ENCODE peak calls at places on chromosome 22, in eight cellular contexts. J is A172; A is tibial artery; I is omental fat pad; B is T-cell; P is HTR-8/SVneo; C is EH; H is activated naive CD4-positive, alpha-beta T cell. O is an unnamed sample.
A peak's percentile ranks its signal among the peaks of the same experiment; 100 is the strongest.

GRCh38 chr22:27380826-27381225 is 420.7 kb downstream of the MN1 start:
- DNase-seq in J (no peak), A (no peak), I (no peak), B (no peak), P (no peak), C (no peak), H (no peak), O (peak; percentile 23)

GRCh38 chr22:29109853-29110252 is 37.0 kb downstream of the KREMEN1 start:
- DNase-seq in J (peak; percentile 4), A (no peak), I (no peak), B (no peak), P (no peak), C (peak; percentile 54), H (no peak), O (no peak)

GRCh38 chr22:28505416-28506156 is 174.1 kb downstream of the TTC28 start:
- DNase-seq in J (no peak), A (no peak), I (no peak), B (no peak), P (no peak), C (no peak), H (no peak), O (no peak)

GRCh38 chr22:50314455-50315288 is 7.2 kb upstream of the PLXNB2 start:
- DNase-seq in J (no peak), A (peak; percentile 76), I (no peak), B (peak; percentile 60), P (no peak), C (no peak), H (no peak), O (no peak)

GRCh38 chr22:26681395-26681821 is 24.0 kb downstream of the MIAT start:
- DNase-seq in J (peak; percentile 54), A (peak; percentile 53), I (no peak), B (no peak), P (peak; percentile 43), C (peak; percentile 87), H (no peak), O (no peak)

GRCh38 chr22:28063656-28064055 is 144.6 kb upstream of the PITPNB start:
- DNase-seq in J (no peak), A (no peak), I (no peak), B (no peak), P (no peak), C (no peak), H (no peak), O (no peak)

GRCh38 chr22:45896153-45896951 is 80.6 kb downstream of the WNT7B start:
- DNase-seq in J (no peak), A (no peak), I (no peak), B (no peak), P (no peak), C (no peak), H (no peak), O (no peak)

GRCh38 chr22:49236541-49237075 is 591.1 kb downstream of the BRD1 start:
- DNase-seq in J (no peak), A (peak; percentile 32), I (no peak), B (no peak), P (no peak), C (no peak), H (no peak), O (peak; percentile 26)

GRCh38 chr22:22148905-22149304 is 95.7 kb upstream of the VPREB1 start:
- DNase-seq in J (no peak), A (no peak), I (no peak), B (no peak), P (no peak), C (no peak), H (no peak), O (no peak)

GRCh38 chr22:41288245-41288946 is 2.4 kb upstream of the RANGAP1 start:
- DNase-seq in J (peak; percentile 84), A (no peak), I (no peak), B (no peak), P (peak; percentile 68), C (peak; percentile 82), H (no peak), O (no peak)

GRCh38 chr22:27454807-27455450 is 346.6 kb downstream of the MN1 start:
- DNase-seq in J (no peak), A (no peak), I (no peak), B (no peak), P (no peak), C (peak; percentile 56), H (no peak), O (no peak)

GRCh38 chr22:20956258-20957117 is 10.6 kb upstream of the AIFM3 start:
- DNase-seq in J (no peak), A (no peak), I (no peak), B (no peak), P (no peak), C (peak; percentile 42), H (no peak), O (no peak)

GRCh38 chr22:37314315-37315046 is 32.2 kb downstream of the CYTH4 start:
- DNase-seq in J (no peak), A (no peak), I (no peak), B (peak; percentile 36), P (no peak), C (no peak), H (no peak), O (no peak)

GRCh38 chr22:43888740-43889139 is 3.1 kb downstream of the PNPLA5 start:
- DNase-seq in J (no peak), A (no peak), I (no peak), B (no peak), P (no peak), C (no peak), H (no peak), O (no peak)

GRCh38 chr22:35564975-35565867 is 24.6 kb downstream of the RASD2 start:
- DNase-seq in J (no peak), A (no peak), I (no peak), B (no peak), P (no peak), C (peak; percentile 65), H (no peak), O (no peak)

GRCh38 chr22:19504900-19505734 is 19.1 kb downstream of the CLDN5 start:
- DNase-seq in J (no peak), A (peak; percentile 35), I (no peak), B (no peak), P (no peak), C (no peak), H (no peak), O (no peak)

GRCh38 chr22:41557401-41558240 is 3.2 kb upstream of the CSDC2 start:
- DNase-seq in J (peak; percentile 63), A (peak; percentile 91), I (peak; percentile 37), B (no peak), P (peak; percentile 41), C (peak; percentile 77), H (no peak), O (peak; percentile 80)

GRCh38 chr22:43474161-43475101 is 62.6 kb downstream of the MPPED1 start:
- DNase-seq in J (no peak), A (no peak), I (no peak), B (no peak), P (no peak), C (no peak), H (no peak), O (no peak)

GRCh38 chr22:40190501-40190900 is 12.8 kb downstream of the TNRC6B start:
- DNase-seq in J (no peak), A (no peak), I (no peak), B (no peak), P (no peak), C (no peak), H (no peak), O (no peak)

GRCh38 chr22:48635825-48636224 is 1191.8 kb downstream of the BRD1 start:
- DNase-seq in J (no peak), A (no peak), I (no peak), B (no peak), P (no peak), C (no peak), H (no peak), O (no peak)

GRCh38 chr22:22555596-22555995 is 3.5 kb downstream of the PRAME start:
- DNase-seq in J (no peak), A (no peak), I (no peak), B (no peak), P (no peak), C (no peak), H (no peak), O (no peak)

GRCh38 chr22:38921801-38922200 is 35.6 kb upstream of the APOBEC3A start:
- DNase-seq in J (no peak), A (no peak), I (no peak), B (no peak), P (no peak), C (no peak), H (no peak), O (no peak)

GRCh38 chr22:27195104-27195503 is 537.7 kb downstream of the MIAT start:
- DNase-seq in J (no peak), A (no peak), I (no peak), B (no peak), P (no peak), C (no peak), H (no peak), O (no peak)

GRCh38 chr22:29314074-29314473 is 1.4 kb downstream of the RASL10A start:
- DNase-seq in J (no peak), A (peak; percentile 63), I (no peak), B (no peak), P (no peak), C (no peak), H (no peak), O (no peak)

GRCh38 chr22:24429411-24430365 is 2.3 kb downstream of the ADORA2A start:
- DNase-seq in J (no peak), A (no peak), I (no peak), B (peak; percentile 41), P (no peak), C (peak; percentile 49), H (no peak), O (no peak)

GRCh38 chr22:42180349-42180842 is 49.8 kb upstream of the CYP2D6 start:
- DNase-seq in J (no peak), A (peak; percentile 78), I (no peak), B (peak; percentile 54), P (no peak), C (no peak), H (no peak), O (peak; percentile 62)

GRCh38 chr22:45454260-45454659 is 40.8 kb downstream of the RIBC2 start:
- DNase-seq in J (no peak), A (no peak), I (no peak), B (no peak), P (no peak), C (peak; percentile 89), H (no peak), O (no peak)

GRCh38 chr22:39253427-39254070 is 8.8 kb upstream of the PDGFB start:
- DNase-seq in J (peak; percentile 86), A (peak; percentile 80), I (no peak), B (no peak), P (peak; percentile 77), C (peak; percentile 85), H (no peak), O (peak; percentile 75)

GRCh38 chr22:46547883-46548244 is 10.4 kb upstream of the CELSR1 start:
- DNase-seq in J (peak; percentile 85), A (peak; percentile 83), I (no peak), B (no peak), P (no peak), C (peak; percentile 95), H (no peak), O (peak; percentile 89)

GRCh38 chr22:50527921-50528681 is 1.7 kb downstream of the TYMP start:
- DNase-seq in J (no peak), A (no peak), I (no peak), B (no peak), P (no peak), C (no peak), H (no peak), O (no peak)

GRCh38 chr22:43333156-43333555 is 10.0 kb downstream of the SCUBE1 start:
- DNase-seq in J (no peak), A (no peak), I (no peak), B (no peak), P (no peak), C (no peak), H (no peak), O (no peak)

GRCh38 chr22:42039271-42039670 is 31.3 kb downstream of the NAGA start:
- DNase-seq in J (no peak), A (no peak), I (no peak), B (no peak), P (no peak), C (peak; percentile 28), H (no peak), O (no peak)

GRCh38 chr22:32069579-32070372 is 26.7 kb downstream of the SLC5A1 start:
- DNase-seq in J (no peak), A (no peak), I (no peak), B (no peak), P (no peak), C (no peak), H (no peak), O (no peak)

GRCh38 chr22:30861131-30861530 is 107.4 kb downstream of the MORC2 start:
- DNase-seq in J (no peak), A (peak; percentile 35), I (no peak), B (no peak), P (no peak), C (no peak), H (no peak), O (no peak)

O was measured in right atrium auricular region.